ENCODE peak calls at places on chromosome 4, in five cellular contexts. M is activated CD4-positive, alpha-beta T cell treated with anti-CD3 and anti-CD28 coated beads for 1 hour; A is brain pericyte; O is activated CD8-positive, alpha-beta T cell treated with anti-CD3 and anti-CD28 coated beads, Interleukin-2, amount 10 ng/mL, durations not matched to agents 7 days and 5 days; F is activated gamma-delta T cell. W is an unnamed sample.
A peak's percentile ranks its signal among the peaks of the same experiment; 100 is the strongest.

GRCh38 chr4:120685756-120686278 is 236.7 kb downstream of the PRDM5 start:
- DNase-seq in M (no peak), A (no peak), O (no peak), F (no peak), W (no peak)

GRCh38 chr4:99679204-99679603 is 21.6 kb upstream of the C4orf54 start:
- DNase-seq in M (no peak), A (no peak), O (no peak), F (no peak), W (peak; percentile 7)

GRCh38 chr4:61204353-61204752 is 4.2 kb downstream of the ADGRL3 start:
- DNase-seq in M (no peak), A (no peak), O (no peak), F (no peak), W (peak; percentile 92)

GRCh38 chr4:128461300-128462103 is 173.9 kb upstream of the PGRMC2 start:
- DNase-seq in M (no peak), A (peak; percentile 86), O (no peak), F (no peak), W (peak; percentile 40)

GRCh38 chr4:22959483-22959882 is 266.7 kb downstream of the GBA3 start:
- DNase-seq in M (no peak), A (no peak), O (no peak), F (no peak), W (no peak)

GRCh38 chr4:71771613-71772012 is 12.3 kb downstream of the GC start:
- DNase-seq in M (no peak), A (no peak), O (no peak), F (no peak), W (no peak)

GRCh38 chr4:184506527-184507121 is 32.3 kb upstream of the IRF2 start:
- DNase-seq in M (no peak), A (no peak), O (peak; percentile 59), F (no peak), W (no peak)

GRCh38 chr4:150007512-150007911 is 70.7 kb upstream of the DCLK2 start:
- DNase-seq in M (no peak), A (no peak), O (no peak), F (no peak), W (peak; percentile 10)

GRCh38 chr4:145176641-145177432 is 3.6 kb downstream of the OTUD4 start:
- DNase-seq in M (no peak), A (no peak), O (no peak), F (no peak), W (peak; percentile 32)

GRCh38 chr4:121199742-121200561 is 35.8 kb upstream of the TNIP3 start:
- DNase-seq in M (no peak), A (no peak), O (peak; percentile 51), F (no peak), W (no peak)

GRCh38 chr4:110641218-110641617 is 18.3 kb upstream of the PITX2 start:
- DNase-seq in M (no peak), A (no peak), O (no peak), F (no peak), W (no peak)

GRCh38 chr4:145808021-145808650 is 128.2 kb downstream of the C4orf51 start:
- DNase-seq in M (no peak), A (peak; percentile 20), O (peak; percentile 35), F (no peak), W (peak; percentile 99)

GRCh38 chr4:7938513-7939376 is 916 bp downstream of the AFAP1 start:
- DNase-seq in M (peak; percentile 17), A (no peak), O (no peak), F (peak; percentile 12), W (peak; percentile 20)

GRCh38 chr4:2833671-2834000 is 10.0 kb upstream of the ADD1 start:
- DNase-seq in M (no peak), A (no peak), O (no peak), F (no peak), W (no peak)

GRCh38 chr4:33411182-33411581 is 2691.0 kb downstream of the PCDH7 start:
- DNase-seq in M (no peak), A (no peak), O (no peak), F (no peak), W (peak; percentile 45)

GRCh38 chr4:126395661-126396060 is 1080.9 kb downstream of the FAT4 start:
- DNase-seq in M (no peak), A (no peak), O (no peak), F (no peak), W (peak; percentile 78)

GRCh38 chr4:16627999-16628398 is 270.4 kb downstream of the LDB2 start:
- DNase-seq in M (no peak), A (no peak), O (no peak), F (no peak), W (no peak)

GRCh38 chr4:105544517-105544916 is 7.9 kb upstream of the ARHGEF38 start:
- DNase-seq in M (no peak), A (no peak), O (no peak), F (no peak), W (peak; percentile 21)

GRCh38 chr4:99645036-99645435 is 12.6 kb downstream of the C4orf54 start:
- DNase-seq in M (no peak), A (no peak), O (no peak), F (no peak), W (no peak)

GRCh38 chr4:52577285-52577968 is 81.7 kb downstream of the USP46 start:
- DNase-seq in M (no peak), A (no peak), O (no peak), F (no peak), W (peak; percentile 74)

GRCh38 chr4:105092768-105093167 is 53.9 kb upstream of the TET2 start:
- DNase-seq in M (no peak), A (no peak), O (no peak), F (no peak), W (peak; percentile 89)

GRCh38 chr4:13956947-13957346 is 329.4 kb upstream of the BOD1L1 start:
- DNase-seq in M (no peak), A (no peak), O (no peak), F (no peak), W (no peak)

GRCh38 chr4:38529189-38530115 is 134.5 kb upstream of the KLF3 start:
- DNase-seq in M (peak; percentile 22), A (no peak), O (peak; percentile 48), F (no peak), W (peak; percentile 41)

GRCh38 chr4:54099287-54099958 is 540 bp upstream of the GSX2 start:
- DNase-seq in M (no peak), A (no peak), O (no peak), F (peak; percentile 18), W (no peak)

GRCh38 chr4:71257761-71258160 is 81.1 kb upstream of the SLC4A4 start:
- DNase-seq in M (no peak), A (no peak), O (no peak), F (no peak), W (no peak)

GRCh38 chr4:19317377-19317776 is 934.3 kb upstream of the SLIT2 start:
- DNase-seq in M (no peak), A (no peak), O (no peak), F (no peak), W (peak; percentile 12)

GRCh38 chr4:2817136-2817535 is 24.3 kb downstream of the SH3BP2 start:
- DNase-seq in M (no peak), A (no peak), O (no peak), F (no peak), W (no peak)

W was measured in bronchial epithelial cell.